ENCODE peak calls at places on chromosomes 13 and 19, in six cellular contexts. B, P, T, O, F and E are unnamed samples.
A peak's percentile ranks its signal among the peaks of the same experiment; 100 is the strongest.

GRCh38 chr13:40247845-40248244 is 418.6 kb downstream of the FOXO1 start:
- DNase-seq in B (no peak), P (no peak), T (no peak), O (no peak), F (no peak), E (no peak)

GRCh38 chr19:19900574-19901444 is at the start of gene ZNF93:
- DNase-seq in B (peak; percentile 93), P (peak; percentile 98), T (peak; percentile 93), O (peak; percentile 96), F (peak; percentile 26), E (peak; percentile 95)

GRCh38 chr19:35942235-35942634 is 6.1 kb downstream of the LRFN3 start:
- DNase-seq in B (no peak), P (no peak), T (no peak), O (no peak), F (no peak), E (no peak)

GRCh38 chr13:49502954-49503353 is 7.2 kb downstream of the PHF11 start:
- DNase-seq in B (no peak), P (no peak), T (no peak), O (no peak), F (no peak), E (no peak)

GRCh38 chr19:6744381-6745288 is 5.2 kb downstream of the TRIP10 start:
- DNase-seq in B (peak; percentile 52), P (peak; percentile 91), T (peak; percentile 82), O (no peak), F (no peak), E (peak; percentile 53)

GRCh38 chr13:114115191-114115671 is 17.2 kb downstream of the RASA3 start:
- DNase-seq in B (peak; percentile 41), P (peak; percentile 18), T (no peak), O (peak; percentile 88), F (no peak), E (no peak)

GRCh38 chr19:10289836-10290438 is at the start of gene ICAM5:
- DNase-seq in B (no peak), P (no peak), T (no peak), O (no peak), F (no peak), E (no peak)

GRCh38 chr13:106523566-106523965 is 11.9 kb downstream of the EFNB2 start:
- DNase-seq in B (no peak), P (no peak), T (no peak), O (no peak), F (no peak), E (no peak)

GRCh38 chr19:17420267-17420924 is 549 bp downstream of the MVB12A start:
- DNase-seq in B (no peak), P (peak; percentile 55), T (no peak), O (no peak), F (no peak), E (no peak)

GRCh38 chr19:10419200-10419645 is 1.1 kb upstream of the PDE4A start:
- DNase-seq in B (no peak), P (no peak), T (no peak), O (no peak), F (no peak), E (no peak)